ENCODE peak calls at places on chromosomes 16 and 17, in five cellular contexts. One of them, this sample, is unnamed.

GRCh38 chr16:11446566-11447119 is 101.4 kb downstream of the RMI2 start:
- DNase-seq in frontal cortex: no peak
- DNase-seq in pancreas: no peak
- DNase-seq in midbrain: no peak
- DNase-seq in fibroblast of mammary gland: no peak
- DNase-seq in this sample: no peak

GRCh38 chr16:23587726-23588125 is 8.4 kb downstream of the NDUFAB1 start:
- DNase-seq in fibroblast of mammary gland: peak; percentile 88
- DNase-seq in pancreas: no peak
- DNase-seq in midbrain: no peak
- DNase-seq in frontal cortex: no peak
- DNase-seq in this sample: no peak

GRCh38 chr17:17765921-17766320 is 70.9 kb downstream of the SREBF1 start:
- DNase-seq in pancreas: no peak
- DNase-seq in midbrain: no peak
- DNase-seq in fibroblast of mammary gland: no peak
- DNase-seq in frontal cortex: no peak
- DNase-seq in this sample: no peak

GRCh38 chr16:85187886-85188285 is 75.6 kb upstream of the CIBAR2 start:
- DNase-seq in midbrain: no peak
- DNase-seq in pancreas: no peak
- DNase-seq in fibroblast of mammary gland: no peak
- DNase-seq in frontal cortex: no peak
- DNase-seq in this sample: no peak

GRCh38 chr17:15289285-15290185 is 24.4 kb upstream of the PMP22 start:
- DNase-seq in midbrain: no peak
- DNase-seq in frontal cortex: no peak
- DNase-seq in pancreas: no peak
- DNase-seq in fibroblast of mammary gland: peak; percentile 79
- DNase-seq in this sample: no peak

GRCh38 chr17:35879748-35880654 is at the start of gene CCL5:
- DNase-seq in pancreas: no peak
- DNase-seq in frontal cortex: no peak
- DNase-seq in midbrain: no peak
- DNase-seq in fibroblast of mammary gland: peak; percentile 10
- DNase-seq in this sample: no peak

GRCh38 chr17:9576521-9577401 is at the start of gene CFAP52:
- DNase-seq in pancreas: peak; percentile 64
- DNase-seq in midbrain: peak; percentile 75
- DNase-seq in frontal cortex: peak; percentile 60
- DNase-seq in fibroblast of mammary gland: peak; percentile 74
- DNase-seq in this sample: peak; percentile 51

GRCh38 chr17:7045492-7046126 is 1.7 kb upstream of the SLC16A11 start:
- DNase-seq in fibroblast of mammary gland: peak; percentile 84
- DNase-seq in midbrain: peak; percentile 80
- DNase-seq in pancreas: peak; percentile 46
- DNase-seq in frontal cortex: no peak
- DNase-seq in this sample: no peak

GRCh38 chr17:79923974-79924638 is 84.9 kb upstream of the CBX4 start:
- DNase-seq in fibroblast of mammary gland: no peak
- DNase-seq in frontal cortex: no peak
- DNase-seq in pancreas: no peak
- DNase-seq in midbrain: no peak
- DNase-seq in this sample: peak; percentile 84

GRCh38 chr16:8720967-8721692 is 46.7 kb downstream of the ABAT start:
- DNase-seq in midbrain: no peak
- DNase-seq in fibroblast of mammary gland: no peak
- DNase-seq in pancreas: peak; percentile 72
- DNase-seq in frontal cortex: no peak
- DNase-seq in this sample: no peak

GRCh38 chr17:8073627-8074485 is 13.7 kb downstream of the ALOX12B start:
- DNase-seq in pancreas: peak; percentile 65
- DNase-seq in fibroblast of mammary gland: peak; percentile 57
- DNase-seq in frontal cortex: peak; percentile 64
- DNase-seq in midbrain: peak; percentile 35
- DNase-seq in this sample: peak; percentile 87

GRCh38 chr17:40192961-40193360 is 15.7 kb downstream of the RAPGEFL1 start:
- DNase-seq in frontal cortex: peak; percentile 15
- DNase-seq in pancreas: no peak
- DNase-seq in midbrain: no peak
- DNase-seq in fibroblast of mammary gland: no peak
- DNase-seq in this sample: no peak

GRCh38 chr17:75764711-75765421 is at the start of gene GALK1:
- DNase-seq in fibroblast of mammary gland: peak; percentile 60
- DNase-seq in pancreas: peak; percentile 68
- DNase-seq in midbrain: peak; percentile 65
- DNase-seq in frontal cortex: peak; percentile 84
- DNase-seq in this sample: peak; percentile 72

GRCh38 chr17:14204546-14204945 is 32.1 kb downstream of the CDRT15 start:
- DNase-seq in frontal cortex: no peak
- DNase-seq in midbrain: no peak
- DNase-seq in fibroblast of mammary gland: no peak
- DNase-seq in pancreas: no peak
- DNase-seq in this sample: no peak

GRCh38 chr16:85888405-85889331 is 10.3 kb upstream of the IRF8 start:
- DNase-seq in fibroblast of mammary gland: peak; percentile 76
- DNase-seq in midbrain: no peak
- DNase-seq in pancreas: no peak
- DNase-seq in frontal cortex: no peak
- DNase-seq in this sample: no peak

GRCh38 chr16:69003500-69003899 is 102.0 kb upstream of the HAS3 start:
- DNase-seq in frontal cortex: no peak
- DNase-seq in midbrain: no peak
- DNase-seq in fibroblast of mammary gland: peak; percentile 31
- DNase-seq in pancreas: no peak
- DNase-seq in this sample: no peak

GRCh38 chr17:10743316-10744009 is 13.6 kb upstream of the TMEM220 start:
- DNase-seq in midbrain: no peak
- DNase-seq in pancreas: no peak
- DNase-seq in frontal cortex: no peak
- DNase-seq in fibroblast of mammary gland: peak; percentile 82
- DNase-seq in this sample: no peak

GRCh38 chr17:12985431-12986285 is 32.2 kb downstream of the ELAC2 start:
- DNase-seq in frontal cortex: no peak
- DNase-seq in midbrain: no peak
- DNase-seq in fibroblast of mammary gland: peak; percentile 77
- DNase-seq in pancreas: no peak
- DNase-seq in this sample: no peak

GRCh38 chr16:53159781-53160436 is 105.1 kb downstream of the CHD9 start:
- DNase-seq in pancreas: no peak
- DNase-seq in midbrain: peak; percentile 47
- DNase-seq in fibroblast of mammary gland: peak; percentile 67
- DNase-seq in frontal cortex: peak; percentile 10
- DNase-seq in this sample: no peak

GRCh38 chr17:67165201-67165600 is 79.8 kb downstream of the HELZ start:
- DNase-seq in fibroblast of mammary gland: no peak
- DNase-seq in pancreas: no peak
- DNase-seq in frontal cortex: no peak
- DNase-seq in midbrain: no peak
- DNase-seq in this sample: no peak

GRCh38 chr16:85583491-85584181 is 29.5 kb upstream of the GSE1 start:
- DNase-seq in fibroblast of mammary gland: peak; percentile 58
- DNase-seq in pancreas: no peak
- DNase-seq in midbrain: no peak
- DNase-seq in frontal cortex: no peak
- DNase-seq in this sample: no peak

GRCh38 chr17:13024526-13025263 is 6.9 kb upstream of the ELAC2 start:
- DNase-seq in pancreas: peak; percentile 51
- DNase-seq in fibroblast of mammary gland: peak; percentile 60
- DNase-seq in midbrain: peak; percentile 47
- DNase-seq in frontal cortex: no peak
- DNase-seq in this sample: peak; percentile 31

GRCh38 chr16:29962344-29962994 is 590 bp downstream of the TMEM219 start:
- DNase-seq in fibroblast of mammary gland: peak; percentile 40
- DNase-seq in frontal cortex: peak; percentile 39
- DNase-seq in pancreas: no peak
- DNase-seq in midbrain: peak; percentile 48
- DNase-seq in this sample: no peak

GRCh38 chr16:57618306-57619132 is 9.9 kb upstream of the ADGRG1 start:
- DNase-seq in midbrain: no peak
- DNase-seq in fibroblast of mammary gland: no peak
- DNase-seq in pancreas: no peak
- DNase-seq in frontal cortex: no peak
- DNase-seq in this sample: no peak

GRCh38 chr17:7744416-7744815 is 26.9 kb downstream of the DNAH2 start:
- DNase-seq in frontal cortex: no peak
- DNase-seq in midbrain: no peak
- DNase-seq in pancreas: no peak
- DNase-seq in fibroblast of mammary gland: no peak
- DNase-seq in this sample: no peak

GRCh38 chr16:30186782-30187555 is 3.6 kb downstream of the CORO1A start:
- DNase-seq in fibroblast of mammary gland: peak; percentile 34
- DNase-seq in pancreas: peak; percentile 49
- DNase-seq in frontal cortex: peak; percentile 46
- DNase-seq in midbrain: no peak
- DNase-seq in this sample: peak; percentile 63

GRCh38 chr16:84074721-84075120 is 32.1 kb upstream of the SLC38A8 start:
- DNase-seq in pancreas: no peak
- DNase-seq in frontal cortex: no peak
- DNase-seq in midbrain: no peak
- DNase-seq in fibroblast of mammary gland: no peak
- DNase-seq in this sample: no peak

GRCh38 chr16:48138543-48138942 is 17.2 kb downstream of the ABCC12 start:
- DNase-seq in frontal cortex: no peak
- DNase-seq in fibroblast of mammary gland: no peak
- DNase-seq in midbrain: no peak
- DNase-seq in pancreas: no peak
- DNase-seq in this sample: no peak

GRCh38 chr16:65069090-65069489 is 52.8 kb downstream of the CDH11 start:
- DNase-seq in fibroblast of mammary gland: peak; percentile 97
- DNase-seq in frontal cortex: no peak
- DNase-seq in midbrain: no peak
- DNase-seq in pancreas: no peak
- DNase-seq in this sample: no peak

GRCh38 chr17:57480438-57481196 is 224.3 kb downstream of the MSI2 start:
- DNase-seq in fibroblast of mammary gland: peak; percentile 21
- DNase-seq in midbrain: no peak
- DNase-seq in frontal cortex: no peak
- DNase-seq in pancreas: no peak
- DNase-seq in this sample: no peak

GRCh38 chr16:67470314-67470713 is 10.6 kb downstream of the ATP6V0D1 start:
- DNase-seq in midbrain: peak; percentile 92
- DNase-seq in fibroblast of mammary gland: no peak
- DNase-seq in pancreas: peak; percentile 88
- DNase-seq in frontal cortex: peak; percentile 52
- DNase-seq in this sample: no peak

GRCh38 chr17:199195-199604 is 17.8 kb upstream of the DOC2B start:
- DNase-seq in midbrain: peak; percentile 41
- DNase-seq in pancreas: no peak
- DNase-seq in fibroblast of mammary gland: no peak
- DNase-seq in frontal cortex: no peak
- DNase-seq in this sample: no peak

GRCh38 chr17:78408476-78409020 is 30.1 kb downstream of the PGS1 start:
- DNase-seq in fibroblast of mammary gland: no peak
- DNase-seq in frontal cortex: no peak
- DNase-seq in pancreas: no peak
- DNase-seq in midbrain: no peak
- DNase-seq in this sample: no peak

GRCh38 chr16:76940251-76940650 is 250.7 kb upstream of the MON1B start:
- DNase-seq in frontal cortex: no peak
- DNase-seq in midbrain: no peak
- DNase-seq in fibroblast of mammary gland: no peak
- DNase-seq in pancreas: no peak
- DNase-seq in this sample: no peak

GRCh38 chr17:80882926-80883685 is 108.5 kb upstream of the CHMP6 start:
- DNase-seq in pancreas: no peak
- DNase-seq in frontal cortex: no peak
- DNase-seq in midbrain: no peak
- DNase-seq in fibroblast of mammary gland: no peak
- DNase-seq in this sample: no peak

This sample was measured in HuH-7.5.